ENCODE peak calls at places on chromosome 4, in five cellular contexts. Z is NT2/D1, H is GM12878, C is H1, G is HepG2. K is an unnamed sample.

GRCh38 chr4:36775544-36775943 is 469.0 kb upstream of the NWD2 start:
- DNase-seq in G (no peak), Z (no peak), C (no peak), H (no peak), K (no peak)

GRCh38 chr4:152944678-152945320 is 8.7 kb downstream of the FHDC1 start:
- DNase-seq in H (no peak), C (no peak), G (no peak), Z (no peak), K (no peak)

GRCh38 chr4:81960968-81961367 is 412.8 kb downstream of the HNRNPD start:
- DNase-seq in Z (no peak), G (no peak), C (no peak), H (no peak), K (no peak)

GRCh38 chr4:183362916-183363542 is 40.8 kb upstream of the CLDN24 start:
- DNase-seq in C (no peak), H (no peak), G (peak), Z (peak), K (no peak)

GRCh38 chr4:128284317-128284716 is 3.3 kb downstream of the PGRMC2 start:
- DNase-seq in C (no peak), H (no peak), G (no peak), Z (no peak), K (no peak)

GRCh38 chr4:77031544-77031943 is 44.2 kb downstream of the CCNI start:
- DNase-seq in Z (no peak), H (no peak), G (no peak), C (no peak), K (no peak)

GRCh38 chr4:187484186-187484585 is 511.4 kb upstream of the ZFP42 start:
- DNase-seq in G (no peak), C (no peak), Z (no peak), H (no peak), K (no peak)

GRCh38 chr4:145938618-145939177 is at the start of gene ZNF827:
- DNase-seq in C (peak), G (peak), Z (peak), H (peak), K (peak)

GRCh38 chr4:8916251-8916913 is 44.7 kb upstream of the HMX1 start:
- DNase-seq in Z (no peak), G (no peak), H (no peak), C (peak), K (no peak)

GRCh38 chr4:177519481-177520270 is 77.4 kb upstream of the AGA start:
- DNase-seq in G (no peak), Z (no peak), C (no peak), H (no peak), K (no peak)

GRCh38 chr4:83599183-83599582 is 63.3 kb downstream of the GPAT3 start:
- DNase-seq in H (no peak), Z (no peak), G (peak), C (no peak), K (peak)

GRCh38 chr4:53162926-53163325 is 202.9 kb downstream of the SCFD2 start:
- DNase-seq in H (no peak), C (no peak), Z (no peak), G (no peak), K (no peak)

GRCh38 chr4:38723726-38724506 is 58.9 kb downstream of the TLR10 start:
- DNase-seq in C (no peak), Z (no peak), G (peak), H (no peak), K (no peak)
- TF ChIP-seq SUZ12 in C (no peak), Z (no peak), G (no peak), H (no peak), K (no peak)

GRCh38 chr4:121943941-121944340 is 7.9 kb downstream of the TRPC3 start:
- DNase-seq in G (peak), H (no peak), Z (no peak), C (peak), K (peak)
- TF ChIP-seq SUZ12 in G (no peak), H (no peak), Z (no peak), C (no peak), K (no peak)

GRCh38 chr4:23717528-23718248 is 172.2 kb downstream of the PPARGC1A start:
- DNase-seq in C (no peak), Z (no peak), G (peak), H (no peak), K (peak)
- TF ChIP-seq SUZ12 in C (no peak), Z (no peak), G (no peak), H (no peak), K (no peak)

DNA sequence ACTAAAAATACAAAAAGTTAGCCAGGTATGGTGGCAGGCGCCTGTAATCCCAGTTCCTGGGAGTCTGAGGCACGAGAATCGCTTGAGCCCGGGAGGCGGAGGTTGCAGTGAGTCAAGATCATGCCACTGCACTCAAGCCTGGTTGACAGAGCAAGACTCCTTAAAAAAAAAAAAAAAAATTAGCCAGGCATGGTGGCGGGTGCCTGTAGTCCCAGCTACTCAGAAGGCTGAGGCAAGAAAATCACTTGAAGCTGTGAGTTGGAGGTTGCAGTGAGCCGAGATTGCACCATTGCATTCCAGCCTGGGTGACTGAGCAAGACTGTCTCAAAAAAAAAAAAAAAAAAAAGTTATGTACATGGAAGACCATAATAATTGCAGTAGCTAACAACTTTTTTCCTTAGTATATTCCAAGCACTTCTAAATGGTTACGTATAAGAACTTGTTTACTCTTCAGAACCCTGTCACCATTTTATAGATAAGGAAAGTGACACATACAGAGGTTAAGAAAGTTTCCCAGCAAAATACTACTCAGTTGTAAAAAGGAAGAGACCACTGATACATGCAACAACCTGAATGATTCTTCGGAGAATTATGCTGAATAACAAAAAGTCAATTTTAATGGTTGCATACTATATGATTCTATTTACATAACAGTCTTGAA is 24.5 kb downstream of the RUFY3 start:
- DNase-seq in C (no peak), Z (no peak), H (no peak), G (no peak), K (no peak)
- TF ChIP-seq SUZ12 in C (no peak), Z (no peak), H (no peak), G (no peak), K (no peak)

K was measured in HEK293T.